ENCODE peak calls at places on chromosomes 3 and 15, in nine cellular contexts. E, K, N, L, G, Y, F, Z and I are unnamed samples.

GRCh38 chr15:74130089-74130848 is at the start of gene ISLR2:
- DNase-seq in Y (peak; percentile 65), G (no peak), Z (no peak), K (no peak), L (no peak), N (no peak), E (peak; percentile 26), F (no peak), I (no peak)

GRCh38 chr3:193190387-193190786 is 50.6 kb upstream of the PLAAT1 start:
- DNase-seq in L (no peak), G (peak; percentile 21), Z (peak; percentile 44), Y (peak; percentile 94), F (no peak), N (no peak), K (peak; percentile 61), E (no peak), I (peak; percentile 76)

GRCh38 chr3:37862219-37862711 is 585 bp downstream of the CTDSPL start:
- DNase-seq in E (peak; percentile 57), N (peak; percentile 75), L (peak; percentile 27), F (peak; percentile 55), Z (no peak), G (no peak), K (no peak), Y (peak; percentile 66), I (peak; percentile 41)

GRCh38 chr3:102511168-102511567 is 76.4 kb downstream of the ZPLD1 start:
- DNase-seq in E (no peak), K (no peak), N (no peak), F (no peak), L (no peak), Z (peak; percentile 63), G (no peak), Y (no peak), I (no peak)

GRCh38 chr15:25543156-25543555 is 104.3 kb upstream of the UBE3A start:
- DNase-seq in E (peak; percentile 82), Z (peak; percentile 44), N (no peak), Y (no peak), K (no peak), L (no peak), F (peak; percentile 45), G (no peak), I (no peak)

GRCh38 chr3:108406661-108407206 is 103.7 kb downstream of the MYH15 start:
- DNase-seq in E (peak; percentile 58), Y (peak; percentile 62), K (no peak), Z (peak; percentile 74), L (no peak), N (no peak), F (no peak), G (peak; percentile 57), I (peak; percentile 10)

GRCh38 chr3:187889601-187890404 is 144.5 kb upstream of the BCL6 start:
- DNase-seq in Y (no peak), F (no peak), E (peak; percentile 52), N (no peak), L (no peak), Z (no peak), K (no peak), G (no peak), I (no peak)

GRCh38 chr3:64166584-64167155 is 58.6 kb downstream of the PRICKLE2 start:
- DNase-seq in N (no peak), Z (peak; percentile 36), Y (peak; percentile 92), F (no peak), E (peak; percentile 31), L (no peak), G (no peak), K (no peak), I (no peak)

GRCh38 chr3:123698813-123699212 is 114.0 kb upstream of the HACD2 start:
- DNase-seq in K (no peak), E (no peak), G (no peak), F (no peak), L (no peak), Z (no peak), N (no peak), Y (no peak), I (no peak)

GRCh38 chr3:120145498-120146285 is 51.4 kb upstream of the GSK3B start:
- DNase-seq in K (no peak), Z (peak; percentile 94), F (no peak), E (peak; percentile 81), Y (no peak), L (no peak), G (peak; percentile 70), N (no peak), I (peak; percentile 31)

GRCh38 chr15:86650084-86650483 is 570.4 kb downstream of the AGBL1 start:
- DNase-seq in K (no peak), Y (no peak), E (no peak), L (no peak), G (no peak), N (no peak), F (no peak), Z (peak; percentile 32), I (no peak)

GRCh38 chr15:98952381-98952803 is 55.2 kb downstream of the PGPEP1L start:
- DNase-seq in Z (peak; percentile 40), G (no peak), K (no peak), L (no peak), F (no peak), N (no peak), Y (no peak), E (no peak), I (no peak)

GRCh38 chr15:31235298-31236183 is 91.1 kb upstream of the KLF13 start:
- DNase-seq in K (peak; percentile 41), L (no peak), F (peak; percentile 62), N (no peak), Z (no peak), E (no peak), Y (no peak), G (no peak), I (no peak)

GRCh38 chr3:134086616-134087015 is 56.9 kb upstream of the SLCO2A1 start:
- DNase-seq in G (no peak), Y (no peak), E (no peak), L (no peak), K (no peak), N (no peak), Z (peak; percentile 47), F (no peak), I (no peak)

GRCh38 chr3:123679712-123680386 is 95.0 kb upstream of the HACD2 start:
- DNase-seq in F (no peak), E (no peak), N (no peak), G (no peak), L (no peak), Z (no peak), Y (no peak), K (no peak), I (no peak)

GRCh38 chr3:62587169-62587568 is 213.8 kb upstream of the FEZF2 start:
- DNase-seq in E (no peak), Z (peak; percentile 25), Y (no peak), N (no peak), L (no peak), K (no peak), G (no peak), F (no peak), I (no peak)

GRCh38 chr3:8201886-8202285 is 299.7 kb upstream of the LMCD1 start:
- DNase-seq in Z (peak; percentile 26), G (no peak), K (no peak), F (no peak), Y (no peak), N (no peak), E (no peak), L (no peak), I (no peak)

GRCh38 chr3:197028711-197029510 is 706 bp downstream of the MELTF start:
- DNase-seq in E (peak; percentile 29), G (no peak), F (no peak), L (peak; percentile 14), K (no peak), Y (no peak), N (no peak), Z (peak; percentile 36), I (peak; percentile 19)

GRCh38 chr15:29411299-29411698 is 141.7 kb upstream of the NSMCE3 start:
- DNase-seq in G (no peak), K (no peak), L (no peak), N (no peak), Z (no peak), Y (no peak), F (no peak), E (no peak), I (no peak)

GRCh38 chr15:40283615-40284306 is 897 bp upstream of the ANKRD63 start:
- DNase-seq in Z (no peak), L (no peak), K (no peak), N (no peak), Y (peak; percentile 65), E (no peak), G (no peak), F (no peak), I (no peak)

GRCh38 chr15:60471314-60471713 is 7.6 kb downstream of the ICE2 start:
- DNase-seq in G (no peak), L (no peak), N (no peak), K (no peak), E (no peak), F (no peak), Y (no peak), Z (no peak), I (no peak)

GRCh38 chr3:38374221-38374620 is 27.6 kb downstream of the XYLB start:
- DNase-seq in L (peak; percentile 11), E (no peak), G (no peak), Y (no peak), N (peak; percentile 67), K (no peak), Z (no peak), F (no peak), I (no peak)

GRCh38 chr3:72657666-72658065 is 190.6 kb downstream of the SHQ1 start:
- DNase-seq in K (peak; percentile 40), Z (peak; percentile 19), F (no peak), N (peak; percentile 61), Y (no peak), E (no peak), L (peak; percentile 79), G (no peak), I (peak; percentile 5)

GRCh38 chr3:70849911-70850699 is 537.7 kb upstream of the MDFIC2 start:
- DNase-seq in Z (peak; percentile 98), E (peak; percentile 80), K (no peak), Y (no peak), G (peak; percentile 69), L (no peak), N (no peak), F (peak; percentile 23), I (peak; percentile 32)

GRCh38 chr3:85394424-85394823 is 435.6 kb downstream of the CADM2 start:
- DNase-seq in Z (peak; percentile 48), L (no peak), N (no peak), K (no peak), G (no peak), Y (no peak), E (no peak), F (no peak), I (no peak)

GRCh38 chr3:11238057-11238456 is 34.1 kb upstream of the ATG7 start:
- DNase-seq in E (peak; percentile 61), K (no peak), L (no peak), F (no peak), Y (no peak), G (peak; percentile 59), N (no peak), Z (peak; percentile 89), I (no peak)